ENCODE peak calls at places on chromosome X, in six cellular contexts. S is stimulated activated CD4-positive, alpha-beta T cell treated with anti-CD3 and anti-CD28 coated beads, Interleukin-4, amount 100 ng/mL, for 4 hours; U is C1 segment of cervical spinal cord; E is astrocyte of the spinal cord; Z is AG09319; O is DMS53. X is an unnamed sample.

GRCh38 chrX:51336584-51336983 is 4.0 kb downstream of the NUDT10 start:
- DNase-seq in S (peak), U (no peak), E (peak), Z (peak), O (peak), X (no peak)

GRCh38 chrX:28347526-28347925 is 239.7 kb upstream of the IL1RAPL1 start:
- DNase-seq in S (no peak), U (no peak), E (no peak), Z (no peak), O (no peak), X (no peak)

GRCh38 chrX:24550166-24550565 is 85.1 kb downstream of the PDK3 start:
- DNase-seq in S (no peak), U (no peak), E (no peak), Z (no peak), O (no peak), X (no peak)

GRCh38 chrX:41666251-41666650 is 22.5 kb upstream of the GPR34 start:
- DNase-seq in S (no peak), U (no peak), E (peak), Z (peak), O (no peak), X (peak)

GRCh38 chrX:126985027-126985426 is 165.5 kb downstream of the PRR32 start:
- DNase-seq in S (no peak), U (no peak), E (no peak), Z (no peak), O (no peak), X (no peak)

GRCh38 chrX:39750246-39750790 is 347.4 kb downstream of the BCOR start:
- DNase-seq in S (no peak), U (no peak), E (no peak), Z (no peak), O (no peak), X (no peak)

GRCh38 chrX:43809463-43809862 is 72.8 kb downstream of the MAOB start:
- DNase-seq in S (no peak), U (no peak), E (peak), Z (no peak), O (no peak), X (peak)

GRCh38 chrX:120753413-120754251 is 122.0 kb downstream of the CT47B1 start:
- DNase-seq in S (peak), U (no peak), E (no peak), Z (no peak), O (peak), X (no peak)

GRCh38 chrX:20988118-20988517 is 386.1 kb upstream of the CNKSR2 start:
- DNase-seq in S (no peak), U (no peak), E (peak), Z (no peak), O (peak), X (no peak)

GRCh38 chrX:134782796-134783195 is 124.5 kb upstream of the PLAC1 start:
- DNase-seq in S (no peak), U (no peak), E (peak), Z (peak), O (peak), X (no peak)

GRCh38 chrX:139192386-139192961 is 338.1 kb upstream of the F9 start:
- DNase-seq in S (no peak), U (no peak), E (no peak), Z (no peak), O (no peak), X (no peak)

GRCh38 chrX:124619710-124620109 is 273.3 kb downstream of the SH2D1A start:
- DNase-seq in S (no peak), U (no peak), E (no peak), Z (no peak), O (no peak), X (no peak)

GRCh38 chrX:13339607-13340006 is 19.8 kb upstream of the ATXN3L start:
- DNase-seq in S (no peak), U (no peak), E (no peak), Z (no peak), O (no peak), X (no peak)

GRCh38 chrX:22392176-22392814 is 119.6 kb downstream of the CBLL2 start:
- DNase-seq in S (no peak), U (no peak), E (peak), Z (no peak), O (no peak), X (no peak)

GRCh38 chrX:49309401-49309981 is 6.0 kb downstream of the GAGE10 start:
- DNase-seq in S (peak), U (no peak), E (peak), Z (no peak), O (peak), X (no peak)

GRCh38 chrX:123487226-123487625 is 245.6 kb downstream of the THOC2 start:
- DNase-seq in S (no peak), U (no peak), E (no peak), Z (no peak), O (no peak), X (no peak)